ENCODE peak calls at places on chromosomes 11 and 22, in ten cellular contexts. B is colonic mucosa; Q is stimulated activated CD8-positive, alpha-beta memory T cell treated with anti-CD3 and anti-CD28 coated beads, Interleukin-2, amount 100 ng/mL, for 48 hours; I is EL; H is adipocyte; K is Peyer's patch; O is A172; T is activated T-cell treated with anti-CD3 and anti-CD28 coated beads for 24 hours; G is stimulated activated effector memory CD8-positive, alpha-beta T cell treated with anti-CD3 and anti-CD28 coated beads, Interleukin-12 subunit alpha, Interleukin-12 subunit beta, amount 100 ng/mL, for 72 hours; R is NCI-H1105. U is an unnamed sample.

GRCh38 chr11:73320786-73321325 is 12.8 kb downstream of the ARHGEF17 start:
- DNase-seq in Q (no peak), I (peak), G (no peak), R (no peak), B (no peak), T (no peak), O (peak), K (no peak), H (no peak), U (no peak)

GRCh38 chr11:120651836-120652235 is 140.3 kb downstream of the GRIK4 start:
- DNase-seq in G (no peak), R (no peak), K (no peak), Q (no peak), B (no peak), O (no peak), I (no peak), H (no peak), T (no peak), U (no peak)

GRCh38 chr22:18066181-18066859 is 11.5 kb upstream of the PEX26 start:
- DNase-seq in Q (no peak), K (peak), B (no peak), G (no peak), O (no peak), H (no peak), R (no peak), I (no peak), T (no peak), U (no peak)

GRCh38 chr22:45504703-45505341 is 2.1 kb downstream of the FBLN1 start:
- DNase-seq in Q (no peak), O (no peak), H (peak), R (no peak), I (peak), G (no peak), B (no peak), T (no peak), K (no peak), U (no peak)

GRCh38 chr11:34936945-34937344 is 20.5 kb downstream of the PDHX start:
- DNase-seq in O (no peak), K (no peak), Q (no peak), R (no peak), T (no peak), B (no peak), G (no peak), H (no peak), I (no peak), U (no peak)

GRCh38 chr22:45008853-45009751 is 703 bp downstream of the PHF21B start:
- DNase-seq in R (no peak), Q (no peak), G (no peak), O (no peak), I (peak), B (no peak), T (no peak), K (no peak), H (no peak), U (no peak)

GRCh38 chr11:100329352-100329751 is 357.7 kb upstream of the ARHGAP42 start:
- DNase-seq in O (peak), R (no peak), G (no peak), H (no peak), Q (no peak), I (no peak), B (no peak), T (no peak), K (no peak), U (no peak)

GRCh38 chr11:34501962-34502361 is 11.6 kb downstream of the ELF5 start:
- DNase-seq in G (no peak), K (no peak), I (peak), Q (no peak), R (no peak), H (peak), O (no peak), B (no peak), T (no peak), U (no peak)

GRCh38 chr22:36902143-36902911 is 11.1 kb upstream of the CSF2RB start:
- DNase-seq in T (no peak), K (no peak), G (no peak), Q (no peak), O (no peak), H (no peak), I (no peak), B (no peak), R (no peak), U (no peak)

GRCh38 chr11:75334976-75335375 is 16.5 kb downstream of the ARRB1 start:
- DNase-seq in G (no peak), H (no peak), T (no peak), K (no peak), O (no peak), I (no peak), R (no peak), Q (no peak), B (no peak), U (peak)

GRCh38 chr11:84673753-84674152 is 953.4 kb downstream of the DLG2 start:
- DNase-seq in H (peak), K (no peak), T (no peak), G (no peak), B (no peak), O (peak), R (peak), Q (no peak), I (peak), U (no peak)

GRCh38 chr11:46675288-46675851 is 25.0 kb downstream of the ARHGAP1 start:
- DNase-seq in K (no peak), T (no peak), I (peak), Q (no peak), G (no peak), R (no peak), H (peak), O (peak), B (peak), U (peak)

GRCh38 chr11:79026803-79027445 is 413.9 kb downstream of the TENM4 start:
- DNase-seq in G (no peak), H (no peak), Q (no peak), R (no peak), I (no peak), O (no peak), T (no peak), B (no peak), K (no peak), U (no peak)

GRCh38 chr11:86152901-86153300 is 84.0 kb upstream of the PICALM start:
- DNase-seq in O (no peak), I (no peak), Q (no peak), T (no peak), K (no peak), B (no peak), R (no peak), G (no peak), H (no peak), U (no peak)

GRCh38 chr11:34158661-34159060 is 53.2 kb downstream of the NAT10 start:
- DNase-seq in O (no peak), R (no peak), K (peak), B (no peak), T (peak), G (no peak), Q (no peak), H (no peak), I (no peak), U (no peak)

GRCh38 chr22:40480996-40481395 is 110.6 kb downstream of the SGSM3 start:
- DNase-seq in G (no peak), R (no peak), K (no peak), H (no peak), B (no peak), Q (no peak), I (no peak), O (no peak), T (no peak), U (no peak)

GRCh38 chr22:39908737-39909136 is 7.9 kb downstream of the GRAP2 start:
- DNase-seq in K (no peak), Q (no peak), G (no peak), H (no peak), R (no peak), B (no peak), O (peak), I (peak), T (no peak), U (no peak)

GRCh38 chr22:29385748-29386147 is 2.6 kb downstream of the AP1B1 start:
- DNase-seq in B (no peak), G (no peak), H (no peak), O (no peak), T (no peak), R (no peak), K (peak), I (no peak), Q (no peak), U (no peak)

U was measured in left colon.